ENCODE peak calls at places on chromosomes 3 and 15, in ten cellular contexts. One of them, this sample, is unnamed.
A peak's percentile ranks its signal among the peaks of the same experiment; 100 is the strongest.

GRCh38 chr15:54131410-54131809 is 153.2 kb downstream of the UNC13C start:
- DNase-seq in naive B cell: no peak
- DNase-seq in activated CD4-positive, alpha-beta T cell treated with anti-CD3 and anti-CD28 coated beads, Interleukin-2, amount 10 ng/mL, durations not matched to agents 7 days and 5 days: no peak
- DNase-seq in GM20000: no peak
- DNase-seq in adipocyte: no peak
- DNase-seq in AG08396: no peak
- DNase-seq in posterior vena cava: no peak
- DNase-seq in NCI-H1105: no peak
- DNase-seq in endodermal cell: no peak
- DNase-seq in HTR-8/SVneo: no peak
- DNase-seq in this sample: no peak

GRCh38 chr3:12993022-12993622 is 80.1 kb downstream of the IQSEC1 start:
- DNase-seq in NCI-H1105: no peak
- DNase-seq in AG08396: peak; percentile 71
- DNase-seq in endodermal cell: peak; percentile 94
- DNase-seq in GM20000: no peak
- DNase-seq in naive B cell: no peak
- DNase-seq in adipocyte: peak; percentile 67
- DNase-seq in activated CD4-positive, alpha-beta T cell treated with anti-CD3 and anti-CD28 coated beads, Interleukin-2, amount 10 ng/mL, durations not matched to agents 7 days and 5 days: no peak
- DNase-seq in posterior vena cava: peak; percentile 81
- DNase-seq in HTR-8/SVneo: peak; percentile 45
- DNase-seq in this sample: no peak

GRCh38 chr3:10019326-10019725 is 6.9 kb upstream of the FANCD2 start:
- DNase-seq in naive B cell: no peak
- DNase-seq in posterior vena cava: no peak
- DNase-seq in NCI-H1105: no peak
- DNase-seq in endodermal cell: no peak
- DNase-seq in HTR-8/SVneo: no peak
- DNase-seq in activated CD4-positive, alpha-beta T cell treated with anti-CD3 and anti-CD28 coated beads, Interleukin-2, amount 10 ng/mL, durations not matched to agents 7 days and 5 days: no peak
- DNase-seq in GM20000: no peak
- DNase-seq in adipocyte: no peak
- DNase-seq in AG08396: no peak
- DNase-seq in this sample: no peak

GRCh38 chr3:64432870-64433269 is 207.6 kb upstream of the PRICKLE2 start:
- DNase-seq in activated CD4-positive, alpha-beta T cell treated with anti-CD3 and anti-CD28 coated beads, Interleukin-2, amount 10 ng/mL, durations not matched to agents 7 days and 5 days: no peak
- DNase-seq in endodermal cell: no peak
- DNase-seq in naive B cell: no peak
- DNase-seq in NCI-H1105: no peak
- DNase-seq in GM20000: no peak
- DNase-seq in HTR-8/SVneo: no peak
- DNase-seq in AG08396: no peak
- DNase-seq in posterior vena cava: no peak
- DNase-seq in adipocyte: no peak
- DNase-seq in this sample: no peak

GRCh38 chr3:171660126-171660661 is 150.1 kb downstream of the PLD1 start:
- DNase-seq in GM20000: no peak
- DNase-seq in endodermal cell: no peak
- DNase-seq in activated CD4-positive, alpha-beta T cell treated with anti-CD3 and anti-CD28 coated beads, Interleukin-2, amount 10 ng/mL, durations not matched to agents 7 days and 5 days: no peak
- DNase-seq in posterior vena cava: no peak
- DNase-seq in HTR-8/SVneo: no peak
- DNase-seq in NCI-H1105: no peak
- DNase-seq in adipocyte: peak; percentile 14
- DNase-seq in naive B cell: no peak
- DNase-seq in AG08396: no peak
- DNase-seq in this sample: no peak

GRCh38 chr3:134236505-134236904 is 14.2 kb downstream of the RYK start:
- DNase-seq in AG08396: no peak
- DNase-seq in HTR-8/SVneo: no peak
- DNase-seq in NCI-H1105: no peak
- DNase-seq in naive B cell: no peak
- DNase-seq in endodermal cell: no peak
- DNase-seq in activated CD4-positive, alpha-beta T cell treated with anti-CD3 and anti-CD28 coated beads, Interleukin-2, amount 10 ng/mL, durations not matched to agents 7 days and 5 days: no peak
- DNase-seq in GM20000: no peak
- DNase-seq in adipocyte: peak; percentile 41
- DNase-seq in posterior vena cava: no peak
- DNase-seq in this sample: no peak

GRCh38 chr3:39148116-39149058 is 5.0 kb downstream of the CSRNP1 start:
- DNase-seq in GM20000: peak; percentile 58
- DNase-seq in posterior vena cava: no peak
- DNase-seq in AG08396: no peak
- DNase-seq in endodermal cell: peak; percentile 52
- DNase-seq in HTR-8/SVneo: no peak
- DNase-seq in activated CD4-positive, alpha-beta T cell treated with anti-CD3 and anti-CD28 coated beads, Interleukin-2, amount 10 ng/mL, durations not matched to agents 7 days and 5 days: peak; percentile 44
- DNase-seq in naive B cell: peak; percentile 61
- DNase-seq in adipocyte: peak; percentile 39
- DNase-seq in NCI-H1105: no peak
- DNase-seq in this sample: peak; percentile 75

GRCh38 chr3:107943860-107944543 is 146.8 kb downstream of the CD47 start:
- DNase-seq in endodermal cell: no peak
- DNase-seq in HTR-8/SVneo: no peak
- DNase-seq in adipocyte: peak; percentile 52
- DNase-seq in activated CD4-positive, alpha-beta T cell treated with anti-CD3 and anti-CD28 coated beads, Interleukin-2, amount 10 ng/mL, durations not matched to agents 7 days and 5 days: no peak
- DNase-seq in AG08396: peak; percentile 13
- DNase-seq in NCI-H1105: no peak
- DNase-seq in naive B cell: no peak
- DNase-seq in posterior vena cava: no peak
- DNase-seq in GM20000: no peak
- DNase-seq in this sample: no peak

GRCh38 chr3:81726132-81726531 is 35.3 kb downstream of the GBE1 start:
- DNase-seq in GM20000: no peak
- DNase-seq in endodermal cell: no peak
- DNase-seq in activated CD4-positive, alpha-beta T cell treated with anti-CD3 and anti-CD28 coated beads, Interleukin-2, amount 10 ng/mL, durations not matched to agents 7 days and 5 days: no peak
- DNase-seq in NCI-H1105: no peak
- DNase-seq in HTR-8/SVneo: no peak
- DNase-seq in AG08396: no peak
- DNase-seq in posterior vena cava: no peak
- DNase-seq in naive B cell: no peak
- DNase-seq in adipocyte: no peak
- DNase-seq in this sample: no peak

GRCh38 chr3:58179235-58180098 is 31.3 kb downstream of the DNASE1L3 start:
- DNase-seq in adipocyte: no peak
- DNase-seq in HTR-8/SVneo: no peak
- DNase-seq in GM20000: no peak
- DNase-seq in AG08396: no peak
- DNase-seq in NCI-H1105: no peak
- DNase-seq in posterior vena cava: peak; percentile 73
- DNase-seq in activated CD4-positive, alpha-beta T cell treated with anti-CD3 and anti-CD28 coated beads, Interleukin-2, amount 10 ng/mL, durations not matched to agents 7 days and 5 days: no peak
- DNase-seq in endodermal cell: no peak
- DNase-seq in naive B cell: no peak
- DNase-seq in this sample: no peak

GRCh38 chr3:171383206-171384018 is 76.8 kb downstream of the TNIK start:
- DNase-seq in AG08396: peak; percentile 30
- DNase-seq in endodermal cell: no peak
- DNase-seq in HTR-8/SVneo: no peak
- DNase-seq in adipocyte: peak; percentile 66
- DNase-seq in GM20000: no peak
- DNase-seq in posterior vena cava: no peak
- DNase-seq in activated CD4-positive, alpha-beta T cell treated with anti-CD3 and anti-CD28 coated beads, Interleukin-2, amount 10 ng/mL, durations not matched to agents 7 days and 5 days: no peak
- DNase-seq in naive B cell: no peak
- DNase-seq in NCI-H1105: no peak
- DNase-seq in this sample: no peak

GRCh38 chr3:52345521-52346110 is 29.5 kb downstream of the DNAH1 start:
- DNase-seq in activated CD4-positive, alpha-beta T cell treated with anti-CD3 and anti-CD28 coated beads, Interleukin-2, amount 10 ng/mL, durations not matched to agents 7 days and 5 days: no peak
- DNase-seq in GM20000: no peak
- DNase-seq in posterior vena cava: no peak
- DNase-seq in adipocyte: peak; percentile 48
- DNase-seq in endodermal cell: no peak
- DNase-seq in AG08396: peak; percentile 52
- DNase-seq in NCI-H1105: no peak
- DNase-seq in naive B cell: no peak
- DNase-seq in HTR-8/SVneo: no peak
- DNase-seq in this sample: no peak

GRCh38 chr3:114333180-114333922 is 39.5 kb downstream of the TIGIT start:
- DNase-seq in naive B cell: no peak
- DNase-seq in AG08396: no peak
- DNase-seq in HTR-8/SVneo: no peak
- DNase-seq in activated CD4-positive, alpha-beta T cell treated with anti-CD3 and anti-CD28 coated beads, Interleukin-2, amount 10 ng/mL, durations not matched to agents 7 days and 5 days: no peak
- DNase-seq in endodermal cell: no peak
- DNase-seq in posterior vena cava: no peak
- DNase-seq in NCI-H1105: no peak
- DNase-seq in adipocyte: no peak
- DNase-seq in GM20000: no peak
- DNase-seq in this sample: no peak

GRCh38 chr3:53269888-53270880 is 14.4 kb upstream of the TKT start:
- DNase-seq in posterior vena cava: peak; percentile 92
- DNase-seq in activated CD4-positive, alpha-beta T cell treated with anti-CD3 and anti-CD28 coated beads, Interleukin-2, amount 10 ng/mL, durations not matched to agents 7 days and 5 days: peak; percentile 27
- DNase-seq in HTR-8/SVneo: peak; percentile 94
- DNase-seq in GM20000: no peak
- DNase-seq in endodermal cell: peak; percentile 95
- DNase-seq in naive B cell: no peak
- DNase-seq in adipocyte: peak; percentile 100
- DNase-seq in NCI-H1105: peak; percentile 12
- DNase-seq in AG08396: peak; percentile 93
- DNase-seq in this sample: peak; percentile 72

GRCh38 chr3:185549111-185549510 is 3.3 kb downstream of the LIPH start:
- DNase-seq in naive B cell: no peak
- DNase-seq in GM20000: no peak
- DNase-seq in posterior vena cava: no peak
- DNase-seq in HTR-8/SVneo: peak; percentile 85
- DNase-seq in activated CD4-positive, alpha-beta T cell treated with anti-CD3 and anti-CD28 coated beads, Interleukin-2, amount 10 ng/mL, durations not matched to agents 7 days and 5 days: no peak
- DNase-seq in NCI-H1105: no peak
- DNase-seq in endodermal cell: no peak
- DNase-seq in AG08396: peak; percentile 86
- DNase-seq in adipocyte: peak; percentile 94
- DNase-seq in this sample: no peak

GRCh38 chr15:37485056-37485455 is 384.7 kb upstream of the MEIS2 start:
- DNase-seq in AG08396: no peak
- DNase-seq in endodermal cell: no peak
- DNase-seq in naive B cell: no peak
- DNase-seq in adipocyte: no peak
- DNase-seq in HTR-8/SVneo: no peak
- DNase-seq in posterior vena cava: no peak
- DNase-seq in NCI-H1105: no peak
- DNase-seq in activated CD4-positive, alpha-beta T cell treated with anti-CD3 and anti-CD28 coated beads, Interleukin-2, amount 10 ng/mL, durations not matched to agents 7 days and 5 days: no peak
- DNase-seq in GM20000: no peak
- DNase-seq in this sample: no peak

GRCh38 chr15:57565326-57565725 is 26.4 kb upstream of the MYZAP start:
- DNase-seq in adipocyte: no peak
- DNase-seq in GM20000: no peak
- DNase-seq in naive B cell: peak; percentile 80
- DNase-seq in activated CD4-positive, alpha-beta T cell treated with anti-CD3 and anti-CD28 coated beads, Interleukin-2, amount 10 ng/mL, durations not matched to agents 7 days and 5 days: peak; percentile 34
- DNase-seq in endodermal cell: no peak
- DNase-seq in AG08396: no peak
- DNase-seq in posterior vena cava: no peak
- DNase-seq in NCI-H1105: no peak
- DNase-seq in HTR-8/SVneo: no peak
- DNase-seq in this sample: no peak

GRCh38 chr15:68537097-68537496 is 41.7 kb upstream of the CORO2B start:
- DNase-seq in activated CD4-positive, alpha-beta T cell treated with anti-CD3 and anti-CD28 coated beads, Interleukin-2, amount 10 ng/mL, durations not matched to agents 7 days and 5 days: no peak
- DNase-seq in GM20000: no peak
- DNase-seq in posterior vena cava: no peak
- DNase-seq in AG08396: no peak
- DNase-seq in NCI-H1105: no peak
- DNase-seq in endodermal cell: no peak
- DNase-seq in HTR-8/SVneo: no peak
- DNase-seq in adipocyte: no peak
- DNase-seq in naive B cell: no peak
- DNase-seq in this sample: no peak

This sample was measured in Karpas-422.